ENCODE peak calls at places on chromosomes 6 and 20, in ten cellular contexts. C is upper lobe of left lung, W is tibial nerve, F is RWPE1, G is astrocyte of the cerebellum, R is fibroblast of lung, H is uterus, P is AG10803, V is pancreas, N is BE2C. A is an unnamed sample.

GRCh38 chr20:47328841-47329448 is 27.6 kb downstream of the ZMYND8 start:
- DNase-seq in C (no peak), W (no peak), F (no peak), G (no peak), R (no peak), H (peak; percentile 49), P (no peak), V (no peak), N (no peak), A (no peak)

GRCh38 chr20:22723659-22724058 is 139.3 kb upstream of the FOXA2 start:
- DNase-seq in C (no peak), W (no peak), F (no peak), G (no peak), R (no peak), H (no peak), P (peak; percentile 47), V (no peak), N (no peak), A (no peak)

GRCh38 chr20:51275816-51276215 is 252.9 kb upstream of the KCNG1 start:
- DNase-seq in C (no peak), W (no peak), F (no peak), G (no peak), R (peak; percentile 28), H (peak; percentile 47), P (peak; percentile 56), V (no peak), N (no peak), A (peak; percentile 33)

GRCh38 chr6:149234051-149234962 is 83.2 kb upstream of the TAB2 start:
- DNase-seq in C (no peak), W (no peak), F (peak; percentile 67), G (no peak), R (peak; percentile 27), H (no peak), P (no peak), V (no peak), N (no peak), A (peak; percentile 73)

GRCh38 chr20:9262653-9263194 is 193.8 kb downstream of the PLCB4 start:
- DNase-seq in C (no peak), W (no peak), F (no peak), G (no peak), R (peak; percentile 17), H (no peak), P (no peak), V (no peak), N (no peak), A (peak; percentile 13)

GRCh38 chr6:163412345-163412744 is 2.2 kb upstream of the QKI start:
- DNase-seq in C (no peak), W (no peak), F (no peak), G (no peak), R (no peak), H (no peak), P (no peak), V (no peak), N (no peak), A (no peak)

GRCh38 chr6:102549221-102549874 is 1155.8 kb downstream of the GRIK2 start:
- DNase-seq in C (no peak), W (no peak), F (peak; percentile 5), G (no peak), R (no peak), H (no peak), P (no peak), V (no peak), N (no peak), A (no peak)

GRCh38 chr20:36885355-36885754 is 9.4 kb downstream of the TLDC2 start:
- DNase-seq in C (no peak), W (no peak), F (no peak), G (no peak), R (peak; percentile 29), H (no peak), P (no peak), V (no peak), N (no peak), A (no peak)

GRCh38 chr6:16769131-16769985 is 8.1 kb upstream of the ATXN1 start:
- DNase-seq in C (no peak), W (no peak), F (peak; percentile 88), G (peak; percentile 78), R (peak; percentile 84), H (peak; percentile 63), P (peak; percentile 91), V (peak; percentile 43), N (no peak), A (peak; percentile 91)

GRCh38 chr20:61897401-61898295 is 168.0 kb downstream of the TAF4 start:
- DNase-seq in C (no peak), W (no peak), F (no peak), G (no peak), R (no peak), H (no peak), P (no peak), V (no peak), N (no peak), A (no peak)

GRCh38 chr20:45408646-45409213 is 641 bp downstream of the DBNDD2 start:
- DNase-seq in C (no peak), W (no peak), F (no peak), G (no peak), R (no peak), H (no peak), P (no peak), V (no peak), N (no peak), A (no peak)

GRCh38 chr6:95240514-95240913 is 336.8 kb upstream of the MANEA start:
- DNase-seq in C (no peak), W (no peak), F (no peak), G (no peak), R (no peak), H (no peak), P (no peak), V (no peak), N (peak; percentile 37), A (no peak)

GRCh38 chr20:25058797-25059486 is 1.0 kb upstream of the ACSS1 start:
- DNase-seq in C (peak; percentile 83), W (no peak), F (no peak), G (no peak), R (no peak), H (peak; percentile 65), P (no peak), V (peak; percentile 24), N (no peak), A (peak; percentile 30)

GRCh38 chr6:100366419-100366818 is 98.3 kb downstream of the SIM1 start:
- DNase-seq in C (no peak), W (no peak), F (peak; percentile 39), G (no peak), R (peak; percentile 68), H (no peak), P (peak; percentile 77), V (no peak), N (no peak), A (peak; percentile 34)

DNA sequence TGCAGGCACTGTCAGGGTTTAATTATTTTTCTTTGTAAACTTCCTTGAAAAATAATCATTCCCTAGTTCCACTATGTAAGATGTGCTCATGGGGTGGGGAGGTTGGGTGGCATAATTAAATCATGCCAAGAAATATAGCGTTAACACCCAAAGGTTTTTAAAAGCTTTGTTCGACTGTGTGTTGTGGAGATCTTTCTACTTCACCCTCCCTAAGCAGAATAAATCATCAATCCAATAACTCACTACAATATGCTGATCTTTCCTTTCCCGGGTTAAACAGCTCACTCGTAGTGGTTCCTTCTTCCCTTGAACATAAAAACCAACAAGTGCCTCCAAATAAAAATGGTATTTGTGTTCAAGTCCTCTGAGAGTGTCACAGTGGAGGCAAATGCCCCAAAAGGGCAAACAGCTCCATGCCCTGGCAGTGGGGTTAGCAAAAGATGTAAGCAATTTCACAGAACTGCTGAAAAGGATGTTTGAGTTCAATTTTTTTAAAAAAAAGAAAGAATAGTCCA is 99.2 kb downstream of the TFAP2A start:
- DNase-seq in C (no peak), W (no peak), F (no peak), G (no peak), R (no peak), H (no peak), P (no peak), V (no peak), N (no peak), A (no peak)
- TF ChIP-seq CTCF in C (no peak), W (no peak), F (no peak), G (no peak), R (no peak), H (no peak), P (no peak), V (no peak), N (no peak), A (no peak)

DNA sequence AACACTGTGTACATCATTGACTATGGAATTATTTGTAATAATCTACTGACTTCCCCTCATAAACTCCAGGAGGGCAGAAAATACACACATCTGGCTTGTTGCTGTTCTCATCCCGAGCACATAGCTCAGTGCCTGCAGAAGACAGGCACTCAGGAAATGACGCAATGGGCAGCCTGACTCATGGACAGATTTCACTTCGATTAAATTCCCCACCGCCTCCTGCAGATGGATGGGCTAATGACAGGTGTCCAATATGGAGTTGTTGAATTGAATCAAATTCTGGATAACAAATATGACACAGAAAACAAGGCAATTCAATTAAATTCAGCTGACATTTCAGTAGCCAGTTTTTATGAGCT is 9.1 kb downstream of the ANKRD60 start:
- DNase-seq in C (no peak), W (no peak), F (peak; percentile 60), G (no peak), R (peak; percentile 74), H (no peak), P (peak; percentile 88), V (no peak), N (peak; percentile 83), A (peak; percentile 60)
- TF ChIP-seq CTCF in C (no peak), W (no peak), F (no peak), G (no peak), R (no peak), H (no peak), P (peak; percentile 46), V (no peak), N (no peak), A (no peak)

GRCh38 chr6:56891754-56892153 is 63.2 kb upstream of the BEND6 start:
- DNase-seq in C (no peak), W (no peak), F (no peak), G (no peak), R (no peak), H (no peak), P (peak; percentile 63), V (no peak), N (no peak), A (no peak)
- TF ChIP-seq CTCF in C (no peak), W (no peak), F (no peak), G (no peak), R (no peak), H (no peak), P (peak; percentile 40), V (no peak), N (no peak), A (no peak)

GRCh38 chr20:39222102-39222501 is 260.0 kb downstream of the DHX35 start:
- DNase-seq in C (no peak), W (no peak), F (no peak), G (no peak), R (no peak), H (no peak), P (peak; percentile 7), V (no peak), N (no peak), A (no peak)

GRCh38 chr20:39225978-39226377 is 263.8 kb downstream of the DHX35 start:
- DNase-seq in C (no peak), W (no peak), F (no peak), G (no peak), R (no peak), H (no peak), P (no peak), V (no peak), N (no peak), A (no peak)

DNA sequence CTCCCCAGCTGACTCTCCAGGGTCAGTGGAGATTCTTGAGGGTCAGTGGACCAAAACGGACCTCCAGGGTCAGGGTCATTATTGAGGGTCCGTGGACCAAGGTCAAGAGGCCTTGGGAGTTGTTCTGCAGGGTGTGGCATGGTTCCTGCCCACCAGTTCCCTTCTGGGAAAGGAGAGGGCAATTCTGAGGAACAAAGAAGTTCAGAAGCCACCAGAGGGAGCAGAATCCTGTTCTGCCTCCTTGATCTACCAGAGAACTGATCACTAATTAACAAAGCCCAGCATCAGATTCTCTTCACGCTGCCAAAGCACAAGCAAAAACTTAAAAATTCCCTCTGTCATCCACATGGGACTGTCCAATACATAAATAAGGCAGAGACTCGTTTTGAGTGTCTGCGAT is 263.4 kb downstream of the DHX35 start:
- DNase-seq in C (no peak), W (no peak), F (no peak), G (no peak), R (no peak), H (no peak), P (no peak), V (no peak), N (no peak), A (no peak)
- TF ChIP-seq CTCF in C (no peak), W (no peak), F (no peak), G (no peak), R (no peak), H (no peak), P (no peak), V (no peak), N (no peak), A (no peak)

A was measured in astrocyte of the spinal cord.